ENCODE peak calls at places on chromosome 20, in five cellular contexts. H, O, L, S and R are unnamed samples.

GRCh38 chr20:34525709-34526416 is 9.6 kb downstream of the DYNLRB1 start:
- DNase-seq in L (no peak), S (no peak), H (peak), O (peak), R (no peak)

GRCh38 chr20:38131588-38132121 is 33.4 kb downstream of the TGM2 start:
- DNase-seq in H (no peak), L (no peak), S (no peak), O (no peak), R (no peak)

GRCh38 chr20:57223648-57224489 is 42.6 kb downstream of the BMP7 start:
- DNase-seq in L (no peak), S (no peak), O (no peak), H (no peak), R (no peak)

GRCh38 chr20:35699914-35700624 is 864 bp downstream of the ROMO1 start:
- DNase-seq in S (no peak), H (no peak), O (no peak), L (no peak), R (no peak)

GRCh38 chr20:41923604-41924003 is 305.4 kb upstream of the CHD6 start:
- DNase-seq in L (no peak), S (no peak), H (no peak), O (no peak), R (no peak)

GRCh38 chr20:48586728-48587127 is 241.1 kb downstream of the PREX1 start:
- DNase-seq in L (no peak), H (no peak), O (no peak), S (no peak), R (no peak)

GRCh38 chr20:19502169-19502568 is 255.9 kb upstream of the RIN2 start:
- DNase-seq in S (no peak), O (no peak), H (no peak), L (no peak), R (no peak)

GRCh38 chr20:37986873-37987601 is 46.2 kb downstream of the TTI1 start:
- DNase-seq in H (peak), L (no peak), S (no peak), O (no peak), R (no peak)

GRCh38 chr20:39433461-39433860 is 471.3 kb downstream of the DHX35 start:
- DNase-seq in O (no peak), L (no peak), H (no peak), S (no peak), R (no peak)

GRCh38 chr20:25623225-25623735 is 534 bp downstream of the NANP start:
- DNase-seq in S (peak), H (peak), O (peak), L (peak), R (no peak)

GRCh38 chr20:19453781-19454310 is 241.4 kb downstream of the SLC24A3 start:
- DNase-seq in S (no peak), O (no peak), L (no peak), H (no peak), R (no peak)

GRCh38 chr20:17543531-17543961 is 12.4 kb upstream of the BFSP1 start:
- DNase-seq in L (no peak), H (no peak), O (no peak), S (no peak), R (no peak)

GRCh38 chr20:7503501-7503900 is 436.8 kb downstream of the HAO1 start:
- DNase-seq in H (no peak), S (no peak), L (no peak), O (no peak), R (no peak)

GRCh38 chr20:10469599-10469998 is 34.5 kb downstream of the SLX4IP start:
- DNase-seq in S (no peak), O (peak), L (no peak), H (peak), R (peak)

GRCh38 chr20:16672299-16672698 is 57.5 kb upstream of the SNRPB2 start:
- DNase-seq in S (no peak), L (no peak), H (no peak), O (no peak), R (no peak)

GRCh38 chr20:5714261-5715041 is 35.8 kb upstream of the SHLD1 start:
- DNase-seq in H (peak), O (no peak), L (no peak), S (no peak), R (peak)

GRCh38 chr20:8196096-8196495 is 64.0 kb downstream of the PLCB1 start:
- DNase-seq in O (no peak), H (no peak), S (no peak), L (no peak), R (no peak)

GRCh38 chr20:10556519-10557083 is 117.2 kb downstream of the JAG1 start:
- DNase-seq in H (no peak), L (no peak), S (no peak), O (no peak), R (no peak)

GRCh38 chr20:59825944-59826759 is 107.3 kb downstream of the SYCP2 start:
- DNase-seq in S (no peak), H (no peak), L (peak), O (no peak), R (no peak)

GRCh38 chr20:20712004-20712473 is 405 bp downstream of the RALGAPA2 start:
- DNase-seq in S (no peak), H (peak), L (no peak), O (no peak), R (no peak)

GRCh38 chr20:39103732-39104131 is 141.6 kb downstream of the DHX35 start:
- DNase-seq in H (no peak), S (no peak), O (no peak), L (no peak), R (no peak)

GRCh38 chr20:33566781-33567603 is 77.1 kb downstream of the CBFA2T2 start:
- DNase-seq in L (no peak), O (no peak), S (no peak), H (no peak), R (no peak)

GRCh38 chr20:36591854-36592641 is 13.5 kb upstream of the RAB5IF start:
- DNase-seq in S (no peak), L (no peak), O (peak), H (peak), R (peak)

GRCh38 chr20:17608701-17609497 is 39.0 kb downstream of the DSTN start:
- DNase-seq in L (no peak), S (no peak), O (no peak), H (no peak), R (no peak)

GRCh38 chr20:23666189-23666588 is 22.6 kb downstream of the CST4 start:
- DNase-seq in H (no peak), O (no peak), L (no peak), S (no peak), R (no peak)

GRCh38 chr20:20548527-20549266 is 163.7 kb downstream of the RALGAPA2 start:
- DNase-seq in L (no peak), H (peak), S (no peak), O (no peak), R (no peak)

GRCh38 chr20:8116067-8116811 is 15.8 kb upstream of the PLCB1 start:
- DNase-seq in S (no peak), O (no peak), L (no peak), H (peak), R (no peak)

GRCh38 chr20:41563087-41563486 is 55.1 kb downstream of the CHD6 start:
- DNase-seq in S (no peak), O (no peak), L (no peak), H (no peak), R (no peak)

GRCh38 chr20:38094373-38094775 is 60.8 kb downstream of the RPRD1B start:
- DNase-seq in S (peak), L (no peak), O (no peak), H (peak), R (no peak)

GRCh38 chr20:24084281-24084680 is 95.7 kb upstream of the GGTLC1 start:
- DNase-seq in S (no peak), O (no peak), L (no peak), H (no peak), R (no peak)

GRCh38 chr20:33811763-33812672 is 870 bp downstream of the CHMP4B start:
- DNase-seq in S (no peak), L (peak), H (peak), O (no peak), R (peak)

GRCh38 chr20:3405696-3406358 is 1.6 kb downstream of the DNAAF9 start:
- DNase-seq in O (no peak), L (no peak), S (no peak), H (peak), R (no peak)
- TF ChIP-seq SRF in O (no peak), L (no peak), S (no peak), H (no peak), R (no peak)

GRCh38 chr20:61907081-61907891 is 158.4 kb downstream of the TAF4 start:
- DNase-seq in O (no peak), L (no peak), S (no peak), H (no peak), R (no peak)
- TF ChIP-seq SRF in O (no peak), L (no peak), S (no peak), H (no peak), R (no peak)

GRCh38 chr20:2751868-2752630 is 48.4 kb downstream of the CPXM1 start:
- DNase-seq in O (no peak), S (no peak), L (peak), H (no peak), R (peak)

GRCh38 chr20:2755451-2756055 is 44.9 kb downstream of the CPXM1 start:
- DNase-seq in S (no peak), L (no peak), H (no peak), O (no peak), R (no peak)

GRCh38 chr20:2754426-2754825 is 46.0 kb downstream of the CPXM1 start:
- DNase-seq in O (no peak), H (no peak), S (no peak), L (no peak), R (no peak)

GRCh38 chr20:2752631-2753455 is 47.6 kb downstream of the CPXM1 start:
- DNase-seq in S (no peak), O (peak), H (peak), L (peak), R (peak)

GRCh38 chr20:2753456-2754040 is 46.9 kb downstream of the CPXM1 start:
- DNase-seq in H (no peak), S (no peak), L (no peak), O (no peak), R (no peak)
- TF ChIP-seq SRF in H (no peak), S (no peak), L (no peak), O (no peak), R (no peak)

GRCh38 chr20:63521602-63522001 is 1.0 kb downstream of the PPDPF start:
- DNase-seq in O (no peak), S (no peak), H (no peak), L (peak), R (no peak)

GRCh38 chr20:63519765-63520593 is 586 bp upstream of the PPDPF start:
- DNase-seq in H (no peak), L (peak), O (no peak), S (no peak), R (peak)

GRCh38 chr20:63520594-63520938 is at the start of gene PPDPF:
- DNase-seq in H (no peak), L (peak), O (no peak), S (no peak), R (peak)

GRCh38 chr20:63522091-63522868 is 1.7 kb downstream of the PPDPF start:
- DNase-seq in L (peak), S (no peak), H (no peak), O (no peak), R (no peak)

GRCh38 chr20:63520939-63521601 is 505 bp downstream of the PPDPF start:
- DNase-seq in H (peak), L (peak), O (no peak), S (no peak), R (peak)
- TF ChIP-seq SRF in H (no peak), L (no peak), O (no peak), S (no peak), R (no peak)

DNA sequence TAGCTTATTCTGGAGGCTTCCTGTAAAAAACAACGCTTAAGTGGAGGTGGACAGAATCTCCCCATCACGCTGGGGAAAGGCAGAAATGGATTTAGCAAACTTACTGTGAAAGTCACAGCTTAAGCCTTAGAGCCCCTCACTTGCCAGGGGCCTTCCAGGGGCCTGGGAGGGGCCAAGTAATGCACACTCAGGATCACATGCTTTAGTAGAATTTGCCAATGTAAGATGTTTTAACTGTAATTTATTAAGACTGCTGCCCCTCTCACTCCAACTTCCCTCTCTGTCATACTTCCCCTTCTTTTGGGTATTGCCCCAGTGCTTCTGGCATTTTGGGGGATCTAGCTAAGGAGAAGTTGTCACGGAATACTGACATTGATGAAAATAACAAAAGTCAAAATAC is 12.6 kb upstream of the ADA start:
- DNase-seq in L (no peak), O (no peak), H (no peak), S (no peak), R (no peak)
- TF ChIP-seq SRF in L (no peak), O (no peak), H (no peak), S (no peak), R (no peak)

GRCh38 chr20:21780528-21780927 is 75.1 kb downstream of the PAX1 start:
- DNase-seq in L (no peak), O (no peak), H (no peak), S (no peak), R (no peak)

DNA sequence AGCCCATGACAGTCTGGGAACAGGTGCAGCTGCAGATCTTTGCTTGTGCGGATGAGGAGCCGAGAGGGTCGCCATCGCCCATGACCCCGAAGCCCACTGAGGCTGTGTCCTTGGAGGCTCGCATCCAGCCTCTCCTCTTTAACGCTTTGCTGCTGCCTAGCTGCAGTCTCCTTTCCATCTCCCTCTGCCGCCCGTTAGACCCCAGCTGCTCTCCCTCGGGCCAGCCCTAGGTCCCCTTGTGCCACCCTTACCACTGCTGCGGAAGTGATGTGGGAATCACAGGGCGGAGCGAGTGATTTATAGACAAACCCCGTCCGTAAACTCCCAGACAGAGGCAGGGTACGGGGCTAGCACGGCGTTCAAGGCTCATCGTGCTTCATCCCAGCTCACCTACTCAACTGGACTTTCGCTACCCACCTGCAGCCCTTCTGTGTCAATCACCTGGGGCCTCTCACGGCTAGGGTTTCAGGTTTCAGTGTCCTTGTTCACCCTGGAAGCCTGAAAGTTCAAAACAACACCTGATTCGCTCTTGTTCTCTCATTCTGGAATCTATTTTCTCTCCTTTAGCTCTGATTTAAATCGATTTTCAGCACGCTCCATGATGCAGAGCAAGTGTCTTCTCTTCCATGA is 76.1 kb downstream of the PAX1 start:
- DNase-seq in S (no peak), H (no peak), L (no peak), O (no peak), R (no peak)
- TF ChIP-seq SRF in S (no peak), H (no peak), L (no peak), O (no peak), R (no peak)

GRCh38 chr20:13900506-13900905 is 89.9 kb downstream of the SEL1L2 start:
- DNase-seq in L (no peak), H (no peak), O (no peak), S (no peak), R (no peak)

GRCh38 chr20:13910492-13910891 is 79.9 kb downstream of the SEL1L2 start:
- DNase-seq in S (no peak), H (no peak), O (no peak), L (no peak), R (no peak)

GRCh38 chr20:13904766-13905165 is 85.6 kb downstream of the SEL1L2 start:
- DNase-seq in L (no peak), H (no peak), O (no peak), S (no peak), R (no peak)
- TF ChIP-seq SRF in L (no peak), H (no peak), O (no peak), S (no peak), R (no peak)

GRCh38 chr20:55390791-55391190 is 614.5 kb downstream of the CBLN4 start:
- DNase-seq in S (no peak), O (no peak), L (no peak), H (no peak), R (no peak)

DNA sequence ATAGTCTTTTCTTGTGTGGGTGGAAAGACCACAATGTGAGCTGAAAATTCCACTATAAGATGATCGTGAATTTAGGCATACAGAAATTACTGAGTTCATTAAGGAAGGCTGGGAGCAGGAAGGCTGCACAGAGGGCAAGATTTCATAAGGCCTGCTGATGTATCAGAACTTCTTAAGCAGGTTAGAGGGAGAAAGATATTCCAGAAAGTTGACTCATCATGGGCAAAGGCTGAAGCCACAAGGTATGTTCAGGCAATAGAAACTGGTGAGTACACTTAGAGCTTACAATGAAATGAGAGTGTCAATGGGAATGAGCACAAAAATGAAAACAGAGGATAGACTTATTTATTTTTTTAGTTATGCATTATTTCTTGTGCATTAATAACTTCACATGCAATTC is 618.6 kb downstream of the CBLN4 start:
- DNase-seq in L (no peak), H (no peak), S (no peak), O (no peak), R (no peak)
- TF ChIP-seq SRF in L (no peak), H (no peak), S (no peak), O (no peak), R (no peak)

GRCh38 chr20:49750611-49751396 is 37.1 kb upstream of the B4GALT5 start:
- DNase-seq in L (no peak), H (no peak), S (peak), O (no peak), R (no peak)
- TF ChIP-seq SRF in L (no peak), H (no peak), S (no peak), O (no peak), R (no peak)